ENCODE peak calls at places on chromosomes 12 and 14, in four cellular contexts. D is A549, M is K562, H is HepG2. N is an unnamed sample.

GRCh38 chr12:75863475-75863874 is 168.1 kb downstream of the PHLDA1 start:
- DNase-seq in D (peak; percentile 19), M (no peak), H (no peak), N (no peak)

GRCh38 chr14:51139221-51139681 is 44.3 kb upstream of the TRIM9 start:
- DNase-seq in D (no peak), M (no peak), H (no peak), N (no peak)

GRCh38 chr12:94103986-94104385 is 44.4 kb upstream of the PLXNC1 start:
- DNase-seq in D (no peak), M (no peak), H (no peak), N (no peak)

GRCh38 chr12:64678835-64679234 is 68.5 kb downstream of the RASSF3 start:
- DNase-seq in D (no peak), M (peak; percentile 35), H (no peak), N (no peak)

GRCh38 chr14:95056476-95056875 is 100.9 kb downstream of the DICER1 start:
- DNase-seq in D (no peak), M (no peak), H (no peak), N (no peak)

GRCh38 chr12:104573-105081 is 38.1 kb downstream of the IQSEC3 start:
- DNase-seq in D (no peak), M (no peak), H (peak; percentile 18), N (peak; percentile 30)

GRCh38 chr14:24665440-24665991 is 31.5 kb upstream of the GZMB start:
- DNase-seq in D (no peak), M (no peak), H (no peak), N (no peak)

GRCh38 chr14:20569066-20569465 is 8.2 kb upstream of the RNASE9 start:
- DNase-seq in D (no peak), M (no peak), H (no peak), N (no peak)

GRCh38 chr14:61403411-61403810 is 82.0 kb downstream of the PRKCH start:
- DNase-seq in D (no peak), M (no peak), H (no peak), N (no peak)

GRCh38 chr12:120851939-120852338 is 52.2 kb downstream of the SPPL3 start:
- DNase-seq in D (no peak), M (no peak), H (no peak), N (no peak)

GRCh38 chr14:25132734-25133422 is 82.9 kb upstream of the STXBP6 start:
- DNase-seq in D (peak; percentile 44), M (peak; percentile 61), H (peak; percentile 84), N (peak; percentile 76)

GRCh38 chr12:32252199-32253073 is 145.8 kb downstream of the BICD1 start:
- DNase-seq in D (no peak), M (no peak), H (no peak), N (no peak)

GRCh38 chr12:109880938-109881337 is 597 bp upstream of the GLTP start:
- DNase-seq in D (no peak), M (no peak), H (no peak), N (no peak)

GRCh38 chr14:68591786-68592185 is 201.1 kb downstream of the ZFP36L1 start:
- DNase-seq in D (no peak), M (no peak), H (no peak), N (no peak)

GRCh38 chr12:57389033-57389432 is 41.8 kb downstream of the R3HDM2 start:
- DNase-seq in D (peak; percentile 76), M (no peak), H (no peak), N (no peak)

GRCh38 chr12:132190834-132191500 is 46.7 kb downstream of the NOC4L start:
- DNase-seq in D (no peak), M (no peak), H (no peak), N (no peak)

GRCh38 chr12:42284157-42284556 is 41.7 kb downstream of the ZCRB1 start:
- DNase-seq in D (no peak), M (no peak), H (no peak), N (no peak)

GRCh38 chr12:61523276-61523992 is 736.8 kb upstream of the USP15 start:
- DNase-seq in D (no peak), M (no peak), H (no peak), N (no peak)

GRCh38 chr12:115758886-115759620 is 518.4 kb downstream of the MED13L start:
- DNase-seq in D (no peak), M (no peak), H (no peak), N (no peak)

GRCh38 chr12:124188561-124189405 is 106.1 kb upstream of the RFLNA start:
- DNase-seq in D (no peak), M (no peak), H (peak; percentile 30), N (no peak)

GRCh38 chr14:102917469-102918211 is 4.8 kb upstream of the AMN start:
- DNase-seq in D (peak; percentile 52), M (peak; percentile 55), H (peak; percentile 24), N (peak; percentile 84)

GRCh38 chr12:26153421-26154154 is 28.8 kb upstream of the BHLHE41 start:
- DNase-seq in D (peak; percentile 55), M (no peak), H (peak; percentile 75), N (no peak)

GRCh38 chr14:34981743-34982420 is 910 bp upstream of the SRP54 start:
- DNase-seq in D (no peak), M (peak; percentile 53), H (no peak), N (peak; percentile 21)

GRCh38 chr12:113857371-113857770 is 108.8 kb downstream of the RBM19 start:
- DNase-seq in D (no peak), M (no peak), H (no peak), N (no peak)

GRCh38 chr12:89939468-89940215 is 231.0 kb upstream of the ATP2B1 start:
- DNase-seq in D (no peak), M (no peak), H (no peak), N (no peak)

GRCh38 chr14:74459289-74459946 is 33.4 kb upstream of the SYNDIG1L start:
- DNase-seq in D (peak; percentile 51), M (peak; percentile 41), H (peak; percentile 24), N (peak; percentile 77)

GRCh38 chr12:88111074-88111652 is 30.7 kb downstream of the CEP290 start:
- DNase-seq in D (peak; percentile 20), M (peak; percentile 25), H (peak; percentile 24), N (no peak)
- TF ChIP-seq NR3C1 in D (no peak), M (no peak), H (no peak), N (no peak)

DNA sequence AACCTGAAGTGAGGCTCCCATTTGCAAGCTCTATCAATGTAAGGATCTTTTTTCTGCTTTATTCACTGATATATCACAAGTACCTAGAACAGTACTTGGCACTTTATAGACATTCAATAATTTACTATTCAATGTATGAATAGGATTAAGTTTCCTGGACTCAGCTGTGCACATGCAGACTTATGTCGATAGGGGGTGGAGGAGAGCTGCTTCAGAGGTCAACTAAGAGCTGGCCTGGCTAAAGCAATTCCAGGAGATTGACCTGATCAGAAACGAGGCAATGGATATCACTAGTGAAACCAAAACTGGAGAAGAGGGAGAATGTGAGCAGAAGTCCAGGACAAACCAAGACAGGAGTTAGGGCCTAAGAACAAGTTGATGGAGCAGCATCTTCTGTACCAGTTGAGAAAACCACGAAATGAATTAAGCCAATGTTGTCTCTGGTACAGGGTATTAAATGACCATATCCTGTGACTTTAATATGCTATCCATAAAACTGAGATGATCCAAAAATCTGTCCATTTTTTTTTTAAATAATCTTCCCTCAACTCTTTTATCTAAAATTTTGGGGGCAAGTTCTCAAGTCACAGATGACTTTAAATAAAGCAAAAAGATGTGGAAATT is 169.2 kb downstream of the PIK3C2G start:
- DNase-seq in D (peak; percentile 20), M (peak; percentile 21), H (peak; percentile 24), N (peak; percentile 60)
- TF ChIP-seq ESRRA in D (no peak), M (no peak), H (no peak), N (no peak)

GRCh38 chr12:65803253-65803652 is 21.0 kb upstream of the HMGA2 start:
- DNase-seq in D (no peak), M (no peak), H (no peak), N (no peak)

GRCh38 chr12:65795453-65795852 is 28.8 kb upstream of the HMGA2 start:
- DNase-seq in D (no peak), M (no peak), H (no peak), N (no peak)

GRCh38 chr12:65799331-65799730 is 25.0 kb upstream of the HMGA2 start:
- DNase-seq in D (no peak), M (no peak), H (no peak), N (no peak)

GRCh38 chr12:65800928-65801327 is 23.4 kb upstream of the HMGA2 start:
- DNase-seq in D (no peak), M (no peak), H (no peak), N (no peak)

DNA sequence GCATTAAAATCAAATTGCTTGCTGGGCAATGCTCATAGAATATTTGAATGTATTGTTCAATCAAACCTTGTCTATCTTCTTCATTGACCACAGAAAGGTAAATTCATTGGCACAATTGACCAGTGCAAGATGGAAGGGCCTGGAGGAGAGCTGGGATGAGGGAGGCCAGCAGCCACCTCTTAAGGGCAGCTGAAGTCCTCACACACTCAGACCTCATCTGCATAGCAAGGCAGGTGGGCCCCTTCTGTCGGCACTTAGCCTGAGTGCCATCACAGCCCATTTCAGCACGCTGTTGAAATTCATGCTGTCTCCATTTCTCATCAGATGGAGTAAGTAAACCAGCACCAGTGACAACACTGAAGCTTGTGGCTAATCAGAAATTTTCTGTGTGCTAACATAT is 25.4 kb upstream of the HMGA2 start:
- DNase-seq in D (no peak), M (no peak), H (no peak), N (peak; percentile 22)
- TF ChIP-seq NR3C1 in D (no peak), M (no peak), H (no peak), N (no peak)

GRCh38 chr12:3171195-3171591 is 94.0 kb downstream of the TSPAN9 start:
- DNase-seq in D (peak; percentile 40), M (no peak), H (peak; percentile 12), N (no peak)

GRCh38 chr12:3172124-3173007 is 95.2 kb downstream of the TSPAN9 start:
- DNase-seq in D (no peak), M (no peak), H (no peak), N (no peak)

GRCh38 chr12:3168223-3168770 is 91.1 kb downstream of the TSPAN9 start:
- DNase-seq in D (no peak), M (no peak), H (no peak), N (no peak)

GRCh38 chr12:3168775-3169221 is 91.6 kb downstream of the TSPAN9 start:
- DNase-seq in D (peak; percentile 86), M (peak; percentile 21), H (no peak), N (no peak)

DNA sequence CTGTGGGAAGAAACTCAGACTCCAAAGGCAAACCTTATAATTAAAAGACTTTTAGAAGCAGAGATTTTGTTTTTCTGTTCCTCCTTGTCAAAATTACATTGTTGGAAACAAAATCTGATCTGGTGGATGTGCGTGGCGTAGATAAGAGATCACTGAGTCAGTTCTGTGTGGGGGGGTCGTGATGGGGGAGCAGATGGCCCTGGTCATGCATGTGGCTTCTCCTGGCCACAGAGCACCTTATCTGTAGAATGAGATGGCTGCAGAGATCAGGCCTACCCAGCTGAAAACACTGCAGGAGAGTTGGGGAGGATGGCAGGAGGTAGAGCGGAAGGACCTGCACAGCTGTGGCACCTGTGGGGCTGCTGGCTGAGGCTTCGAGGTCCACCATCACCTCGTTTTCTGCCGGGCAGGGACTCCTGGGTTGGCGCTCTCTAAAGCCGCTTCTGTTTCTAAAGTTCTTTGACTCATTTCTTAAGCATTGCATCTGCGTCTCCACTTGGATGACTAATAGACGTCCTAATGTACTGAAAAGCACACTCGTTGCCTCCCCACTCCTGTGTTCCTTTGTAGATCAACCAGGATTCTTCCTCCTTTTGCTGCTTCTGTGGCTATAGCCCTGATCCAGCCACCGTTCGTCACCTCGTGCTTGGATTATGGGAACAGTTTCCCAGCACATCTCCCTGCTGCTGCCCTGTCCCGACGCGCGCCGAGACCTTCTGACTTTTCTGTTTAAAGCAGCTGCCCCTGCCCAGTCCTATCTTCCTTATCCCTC is 93.4 kb downstream of the TSPAN9 start:
- DNase-seq in D (peak; percentile 84), M (no peak), H (no peak), N (no peak)
- TF ChIP-seq ESRRA in D (no peak), M (no peak), H (no peak), N (no peak)